ENCODE peak calls at places on chromosome X, in six cellular contexts. V is GDM1, S is stromal cell of bone marrow, X is WTC11, W is ELR, F is neuronal stem cell. C is an unnamed sample.

GRCh38 chrX:107683124-107683895 is 55.0 kb downstream of the PRPS1 start:
- DNase-seq in W (no peak), X (no peak), V (no peak), F (no peak), S (no peak), C (no peak)

GRCh38 chrX:108811891-108812290 is 75.5 kb upstream of the IRS4 start:
- DNase-seq in F (no peak), V (no peak), W (peak; percentile 0), X (peak; percentile 20), S (no peak), C (no peak)

GRCh38 chrX:40550069-40550468 is 30.7 kb upstream of the ATP6AP2 start:
- DNase-seq in X (no peak), W (no peak), F (no peak), S (no peak), V (no peak), C (no peak)

GRCh38 chrX:32788936-32789335 is 422.4 kb downstream of the DMD start:
- DNase-seq in S (no peak), V (no peak), W (no peak), F (no peak), X (no peak), C (no peak)

GRCh38 chrX:85611926-85612325 is 232.5 kb upstream of the POF1B start:
- DNase-seq in W (peak; percentile 1), V (no peak), S (peak; percentile 3), X (no peak), F (no peak), C (no peak)

GRCh38 chrX:110210417-110211139 is 107.3 kb downstream of the AMMECR1 start:
- DNase-seq in W (peak; percentile 90), F (no peak), V (no peak), S (no peak), X (no peak), C (no peak)

GRCh38 chrX:129650821-129651510 is 3.8 kb downstream of the APLN start:
- DNase-seq in W (no peak), F (no peak), S (no peak), X (no peak), V (no peak), C (no peak)

GRCh38 chrX:120302434-120302833 is 8.8 kb downstream of the TMEM255A start:
- DNase-seq in W (no peak), S (no peak), F (no peak), X (peak; percentile 10), V (peak; percentile 39), C (peak; percentile 2)

GRCh38 chrX:103157511-103158316 is 57.2 kb upstream of the BEX4 start:
- DNase-seq in W (peak; percentile 51), S (no peak), F (no peak), X (no peak), V (peak; percentile 3), C (no peak)

C was measured in NT2/D1.